ENCODE peak calls at places on chromosome X, in nine cellular contexts. One of them, this sample, is unnamed.

GRCh38 chrX:118329179-118329578 is 16.7 kb upstream of the WDR44 start:
- DNase-seq in mammary epithelial cell: no peak
- DNase-seq in heart left ventricle: no peak
- DNase-seq in psoas muscle: no peak
- DNase-seq in stomach: no peak
- DNase-seq in neural progenitor cell: no peak
- DNase-seq in hepatocyte: no peak
- DNase-seq in testis: no peak
- DNase-seq in right atrium auricular region: no peak
- DNase-seq in this sample: no peak

GRCh38 chrX:49309401-49309981 is 6.0 kb downstream of the GAGE10 start:
- DNase-seq in testis: peak; percentile 25
- DNase-seq in neural progenitor cell: peak; percentile 7
- DNase-seq in psoas muscle: no peak
- DNase-seq in heart left ventricle: no peak
- DNase-seq in stomach: no peak
- DNase-seq in right atrium auricular region: peak; percentile 52
- DNase-seq in mammary epithelial cell: peak; percentile 9
- DNase-seq in hepatocyte: peak; percentile 22
- DNase-seq in this sample: no peak

GRCh38 chrX:1222511-1223252 is 10.2 kb upstream of the CRLF2 start:
- DNase-seq in heart left ventricle: no peak
- DNase-seq in psoas muscle: no peak
- DNase-seq in stomach: no peak
- DNase-seq in neural progenitor cell: no peak
- DNase-seq in mammary epithelial cell: peak; percentile 52
- DNase-seq in hepatocyte: no peak
- DNase-seq in testis: no peak
- DNase-seq in right atrium auricular region: no peak
- DNase-seq in this sample: no peak

GRCh38 chrX:19063030-19063429 is 59.2 kb downstream of the ADGRG2 start:
- DNase-seq in stomach: no peak
- DNase-seq in psoas muscle: no peak
- DNase-seq in right atrium auricular region: no peak
- DNase-seq in heart left ventricle: no peak
- DNase-seq in mammary epithelial cell: no peak
- DNase-seq in neural progenitor cell: no peak
- DNase-seq in hepatocyte: no peak
- DNase-seq in testis: no peak
- DNase-seq in this sample: no peak

GRCh38 chrX:100829730-100830129 is 9.5 kb downstream of the CSTF2 start:
- DNase-seq in mammary epithelial cell: peak; percentile 78
- DNase-seq in right atrium auricular region: no peak
- DNase-seq in neural progenitor cell: no peak
- DNase-seq in hepatocyte: no peak
- DNase-seq in stomach: no peak
- DNase-seq in testis: no peak
- DNase-seq in heart left ventricle: no peak
- DNase-seq in psoas muscle: no peak
- DNase-seq in this sample: no peak

GRCh38 chrX:150880808-150881165 is 17.7 kb downstream of the CD99L2 start:
- DNase-seq in hepatocyte: no peak
- DNase-seq in mammary epithelial cell: no peak
- DNase-seq in neural progenitor cell: no peak
- DNase-seq in psoas muscle: no peak
- DNase-seq in right atrium auricular region: no peak
- DNase-seq in stomach: no peak
- DNase-seq in testis: no peak
- DNase-seq in heart left ventricle: no peak
- DNase-seq in this sample: no peak

GRCh38 chrX:40105791-40106676 is 8.3 kb upstream of the BCOR start:
- DNase-seq in heart left ventricle: peak; percentile 83
- DNase-seq in hepatocyte: peak; percentile 91
- DNase-seq in mammary epithelial cell: peak; percentile 33
- DNase-seq in neural progenitor cell: peak; percentile 88
- DNase-seq in stomach: peak; percentile 77
- DNase-seq in right atrium auricular region: no peak
- DNase-seq in testis: peak; percentile 73
- DNase-seq in psoas muscle: peak; percentile 80
- DNase-seq in this sample: peak; percentile 64

GRCh38 chrX:20361081-20361889 is 94.6 kb upstream of the RPS6KA3 start:
- DNase-seq in testis: no peak
- DNase-seq in right atrium auricular region: no peak
- DNase-seq in stomach: no peak
- DNase-seq in mammary epithelial cell: no peak
- DNase-seq in hepatocyte: peak; percentile 17
- DNase-seq in heart left ventricle: peak; percentile 29
- DNase-seq in neural progenitor cell: peak; percentile 17
- DNase-seq in psoas muscle: peak; percentile 17
- DNase-seq in this sample: peak; percentile 39

GRCh38 chrX:96379951-96380350 is 304.7 kb upstream of the DIAPH2 start:
- DNase-seq in right atrium auricular region: no peak
- DNase-seq in neural progenitor cell: no peak
- DNase-seq in testis: no peak
- DNase-seq in stomach: no peak
- DNase-seq in psoas muscle: no peak
- DNase-seq in hepatocyte: no peak
- DNase-seq in mammary epithelial cell: no peak
- DNase-seq in heart left ventricle: no peak
- DNase-seq in this sample: no peak

GRCh38 chrX:69277369-69277768 is 112.1 kb upstream of the PJA1 start:
- DNase-seq in testis: no peak
- DNase-seq in hepatocyte: no peak
- DNase-seq in heart left ventricle: no peak
- DNase-seq in neural progenitor cell: no peak
- DNase-seq in psoas muscle: no peak
- DNase-seq in mammary epithelial cell: no peak
- DNase-seq in stomach: no peak
- DNase-seq in right atrium auricular region: no peak
- DNase-seq in this sample: no peak

GRCh38 chrX:22666441-22666840 is 333.3 kb upstream of the DDX53 start:
- DNase-seq in stomach: no peak
- DNase-seq in hepatocyte: peak; percentile 16
- DNase-seq in heart left ventricle: no peak
- DNase-seq in neural progenitor cell: peak; percentile 29
- DNase-seq in right atrium auricular region: no peak
- DNase-seq in testis: peak; percentile 30
- DNase-seq in mammary epithelial cell: peak; percentile 14
- DNase-seq in psoas muscle: no peak
- DNase-seq in this sample: no peak

GRCh38 chrX:1558761-1559468 is 21.9 kb upstream of the P2RY8 start:
- DNase-seq in heart left ventricle: no peak
- DNase-seq in mammary epithelial cell: no peak
- DNase-seq in right atrium auricular region: peak; percentile 11
- DNase-seq in psoas muscle: no peak
- DNase-seq in neural progenitor cell: no peak
- DNase-seq in testis: no peak
- DNase-seq in hepatocyte: no peak
- DNase-seq in stomach: peak; percentile 24
- DNase-seq in this sample: no peak

GRCh38 chrX:88135735-88136134 is 611.3 kb upstream of the CPXCR1 start:
- DNase-seq in right atrium auricular region: no peak
- DNase-seq in testis: no peak
- DNase-seq in hepatocyte: peak; percentile 16
- DNase-seq in psoas muscle: no peak
- DNase-seq in stomach: no peak
- DNase-seq in neural progenitor cell: no peak
- DNase-seq in heart left ventricle: no peak
- DNase-seq in mammary epithelial cell: no peak
- DNase-seq in this sample: peak; percentile 1
- TF ChIP-seq CTCF in right atrium auricular region: no peak
- TF ChIP-seq CTCF in testis: no peak
- TF ChIP-seq CTCF in hepatocyte: peak; percentile 55
- TF ChIP-seq CTCF in psoas muscle: peak; percentile 10
- TF ChIP-seq CTCF in stomach: no peak
- TF ChIP-seq CTCF in neural progenitor cell: peak; percentile 65
- TF ChIP-seq CTCF in heart left ventricle: no peak
- TF ChIP-seq CTCF in mammary epithelial cell: peak; percentile 30
- TF ChIP-seq CTCF in this sample: no peak

DNA sequence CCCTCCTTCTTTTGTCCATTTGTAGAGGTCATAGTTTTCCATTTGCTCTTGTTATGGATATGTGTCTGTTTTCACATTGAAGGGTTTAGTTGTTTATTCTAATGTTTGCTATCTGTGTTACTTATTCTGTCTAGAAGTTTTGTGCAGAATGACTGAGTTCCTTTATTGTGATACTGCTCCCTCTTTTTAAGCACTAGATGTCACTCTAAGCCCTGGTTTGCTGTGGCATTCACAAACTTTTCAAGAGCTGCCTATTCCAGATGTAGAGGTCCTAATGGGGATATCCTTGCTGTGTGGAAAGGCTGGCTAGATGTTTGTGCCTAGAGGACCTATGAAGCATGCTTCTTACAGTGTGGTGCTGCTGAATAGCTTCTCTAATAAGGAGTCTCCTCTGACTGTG is 338.6 kb downstream of the SPIN4 start:
- DNase-seq in right atrium auricular region: no peak
- DNase-seq in stomach: no peak
- DNase-seq in hepatocyte: no peak
- DNase-seq in testis: no peak
- DNase-seq in neural progenitor cell: no peak
- DNase-seq in heart left ventricle: no peak
- DNase-seq in mammary epithelial cell: no peak
- DNase-seq in psoas muscle: no peak
- DNase-seq in this sample: no peak
- H3K9me3 ChIP-seq in right atrium auricular region: peaks cover 6% of the 10 kb centered on the region
- H3K9me3 ChIP-seq in stomach: peaks cover 5% of the 10 kb centered on the region
- H3K9me3 ChIP-seq in hepatocyte: peaks cover 3% of the 10 kb centered on the region
- H3K9me3 ChIP-seq in testis: no peaks in the 10 kb centered on the region
- H3K9me3 ChIP-seq in neural progenitor cell: peaks cover 38% of the 10 kb centered on the region
- H3K9me3 ChIP-seq in heart left ventricle: no peaks in the 10 kb centered on the region
- H3K9me3 ChIP-seq in mammary epithelial cell: peaks cover 16% of the 10 kb centered on the region
- H3K9me3 ChIP-seq in psoas muscle: peaks cover 3% of the 10 kb centered on the region
- H3K9me3 ChIP-seq in this sample: no peaks in the 10 kb centered on the region

DNA sequence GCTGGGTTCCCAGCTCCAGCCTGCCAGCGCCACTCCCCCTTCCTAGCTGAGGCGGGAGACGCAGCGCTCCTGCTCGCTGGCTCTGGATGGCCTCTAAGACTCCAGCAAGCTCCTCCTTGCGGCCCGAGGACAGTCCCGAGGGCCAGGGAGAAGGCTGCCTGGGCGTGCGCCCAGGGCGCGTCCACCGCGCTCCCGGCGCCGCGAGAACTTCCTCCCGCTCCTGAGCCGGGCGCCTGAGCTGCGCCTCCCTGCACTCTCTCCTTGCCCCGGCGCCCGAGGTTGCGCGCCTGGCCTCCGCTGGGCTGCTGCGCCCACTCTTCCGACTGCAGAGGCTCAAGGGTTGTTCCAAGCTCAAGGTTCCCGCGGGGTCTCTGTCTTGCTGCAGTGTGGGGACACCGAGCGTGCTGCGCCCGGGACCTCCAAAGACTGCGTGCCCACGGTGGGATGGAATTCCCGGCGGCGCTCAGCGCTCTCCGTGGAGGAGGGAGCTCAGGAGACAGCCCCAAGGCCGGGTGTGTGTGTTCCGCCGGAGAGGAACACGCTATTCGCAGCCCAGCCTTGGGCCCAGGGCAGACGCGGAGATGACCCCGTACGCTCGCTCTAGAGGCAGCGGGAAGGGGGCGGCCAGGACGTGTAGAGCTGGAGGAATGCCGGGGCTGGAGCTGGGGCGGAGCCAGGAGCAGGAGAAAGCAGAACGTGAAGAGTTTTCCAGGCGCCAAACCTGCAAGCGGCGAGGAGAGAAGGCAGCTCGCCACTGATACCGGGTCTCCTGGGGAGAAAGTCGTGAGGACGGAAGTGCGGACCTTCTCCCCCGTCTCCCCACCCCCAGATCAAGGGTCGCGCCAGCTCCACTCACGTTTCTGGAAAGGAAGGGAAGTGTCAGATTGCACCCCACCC is at the start of gene ARHGAP6:
- DNase-seq in right atrium auricular region: no peak
- DNase-seq in stomach: no peak
- DNase-seq in psoas muscle: peak; percentile 49
- DNase-seq in mammary epithelial cell: peak; percentile 39
- DNase-seq in heart left ventricle: peak; percentile 64
- DNase-seq in hepatocyte: peak; percentile 47
- DNase-seq in neural progenitor cell: peak; percentile 71
- DNase-seq in testis: peak; percentile 50
- DNase-seq in this sample: no peak
- H3K27me3 ChIP-seq in right atrium auricular region: no peaks in the 10 kb centered on the region
- H3K27me3 ChIP-seq in stomach: no peaks in the 10 kb centered on the region
- H3K27me3 ChIP-seq in psoas muscle: no peaks in the 10 kb centered on the region
- H3K27me3 ChIP-seq in mammary epithelial cell: peaks cover 11% of the 10 kb centered on the region
- H3K27me3 ChIP-seq in heart left ventricle: peaks cover 16% of the 10 kb centered on the region
- H3K27me3 ChIP-seq in hepatocyte: peaks cover 5% of the 10 kb centered on the region
- H3K27me3 ChIP-seq in neural progenitor cell: peaks cover 100% of the 10 kb centered on the region
- H3K27me3 ChIP-seq in testis: no peaks in the 10 kb centered on the region
- H3K27me3 ChIP-seq in this sample: no peaks in the 10 kb centered on the region

DNA sequence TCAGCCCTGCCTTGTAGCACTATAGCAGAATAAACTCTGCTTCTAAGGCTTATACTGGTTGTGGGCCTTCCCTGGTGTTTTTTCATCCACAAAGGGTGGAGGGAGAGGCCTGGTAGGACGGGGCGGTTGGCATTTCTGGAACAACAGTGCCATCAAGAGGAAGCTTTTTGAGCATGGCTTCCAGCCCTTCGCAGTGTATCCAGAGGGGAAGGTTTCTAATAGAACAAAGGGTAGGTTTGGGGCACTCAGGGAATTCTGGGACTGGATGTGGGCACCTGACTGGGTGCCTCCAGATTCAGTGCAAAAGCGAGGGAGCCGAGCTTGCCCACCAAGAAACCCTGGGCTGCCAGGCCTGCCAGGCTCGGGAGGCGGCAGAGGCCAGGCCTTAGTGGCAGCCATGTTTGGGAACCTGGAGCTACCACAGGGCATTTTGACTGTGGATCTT is 229.6 kb upstream of the AGTR2 start:
- DNase-seq in hepatocyte: no peak
- DNase-seq in heart left ventricle: peak; percentile 77
- DNase-seq in mammary epithelial cell: peak; percentile 74
- DNase-seq in neural progenitor cell: peak; percentile 84
- DNase-seq in testis: no peak
- DNase-seq in stomach: peak; percentile 88
- DNase-seq in psoas muscle: peak; percentile 38
- DNase-seq in right atrium auricular region: peak; percentile 76
- DNase-seq in this sample: peak; percentile 56
- TF ChIP-seq CTCF in hepatocyte: peak; percentile 4
- TF ChIP-seq CTCF in heart left ventricle: peak; percentile 40
- TF ChIP-seq CTCF in mammary epithelial cell: peak; percentile 30
- TF ChIP-seq CTCF in neural progenitor cell: peak; percentile 65
- TF ChIP-seq CTCF in testis: no peak
- TF ChIP-seq CTCF in stomach: no peak
- TF ChIP-seq CTCF in psoas muscle: peak; percentile 65
- TF ChIP-seq CTCF in right atrium auricular region: peak; percentile 57
- TF ChIP-seq CTCF in this sample: peak; percentile 1

GRCh38 chrX:80306007-80306406 is 114.2 kb upstream of the TENT5D start:
- DNase-seq in right atrium auricular region: no peak
- DNase-seq in neural progenitor cell: no peak
- DNase-seq in stomach: no peak
- DNase-seq in testis: no peak
- DNase-seq in mammary epithelial cell: peak; percentile 22
- DNase-seq in hepatocyte: no peak
- DNase-seq in heart left ventricle: no peak
- DNase-seq in psoas muscle: no peak
- DNase-seq in this sample: no peak
- H3K9me3 ChIP-seq in right atrium auricular region: peaks cover 16% of the 10 kb centered on the region
- H3K9me3 ChIP-seq in neural progenitor cell: peaks cover 5% of the 10 kb centered on the region
- H3K9me3 ChIP-seq in stomach: peaks cover 14% of the 10 kb centered on the region
- H3K9me3 ChIP-seq in testis: no peaks in the 10 kb centered on the region
- H3K9me3 ChIP-seq in mammary epithelial cell: no peaks in the 10 kb centered on the region
- H3K9me3 ChIP-seq in hepatocyte: no peaks in the 10 kb centered on the region
- H3K9me3 ChIP-seq in heart left ventricle: no peaks in the 10 kb centered on the region
- H3K9me3 ChIP-seq in psoas muscle: peaks cover 3% of the 10 kb centered on the region
- H3K9me3 ChIP-seq in this sample: no peaks in the 10 kb centered on the region

This sample was measured in Caco-2.